ENCODE peak calls at places on chromosomes 4 and X, in seven cellular contexts. One of them, this sample, is unnamed.

GRCh38 chr4:176840166-176840565 is 47.4 kb upstream of the VEGFC start:
- DNase-seq in right lobe of liver: no peak
- DNase-seq in astrocyte: peak
- DNase-seq in epithelial cell of esophagus: no peak
- DNase-seq in type B pancreatic cell: no peak
- DNase-seq in bronchial epithelial cell: no peak
- DNase-seq in PC-3: peak
- DNase-seq in this sample: no peak

GRCh38 chrX:13387656-13388421 is 68.0 kb upstream of the ATXN3L start:
- DNase-seq in right lobe of liver: no peak
- DNase-seq in astrocyte: peak
- DNase-seq in epithelial cell of esophagus: peak
- DNase-seq in type B pancreatic cell: no peak
- DNase-seq in bronchial epithelial cell: peak
- DNase-seq in PC-3: peak
- DNase-seq in this sample: no peak

GRCh38 chr4:144518181-144518895 is 127.6 kb upstream of the HHIP start:
- DNase-seq in right lobe of liver: no peak
- DNase-seq in astrocyte: peak
- DNase-seq in epithelial cell of esophagus: no peak
- DNase-seq in type B pancreatic cell: no peak
- DNase-seq in bronchial epithelial cell: no peak
- DNase-seq in PC-3: no peak
- DNase-seq in this sample: no peak

GRCh38 chr4:182801626-182802025 is 115.6 kb downstream of the DCTD start:
- DNase-seq in right lobe of liver: no peak
- DNase-seq in astrocyte: no peak
- DNase-seq in epithelial cell of esophagus: no peak
- DNase-seq in type B pancreatic cell: no peak
- DNase-seq in bronchial epithelial cell: no peak
- DNase-seq in PC-3: no peak
- DNase-seq in this sample: no peak

GRCh38 chr4:89136525-89136924 is 25.2 kb downstream of the TIGD2 start:
- DNase-seq in right lobe of liver: no peak
- DNase-seq in astrocyte: peak
- DNase-seq in epithelial cell of esophagus: peak
- DNase-seq in type B pancreatic cell: no peak
- DNase-seq in bronchial epithelial cell: peak
- DNase-seq in PC-3: peak
- DNase-seq in this sample: no peak

GRCh38 chr4:16011173-16011572 is 48.2 kb upstream of the FGFBP2 start:
- DNase-seq in right lobe of liver: no peak
- DNase-seq in astrocyte: no peak
- DNase-seq in epithelial cell of esophagus: no peak
- DNase-seq in type B pancreatic cell: no peak
- DNase-seq in bronchial epithelial cell: no peak
- DNase-seq in PC-3: no peak
- DNase-seq in this sample: no peak

GRCh38 chr4:16686195-16686594 is 212.2 kb downstream of the LDB2 start:
- DNase-seq in right lobe of liver: no peak
- DNase-seq in astrocyte: peak
- DNase-seq in epithelial cell of esophagus: no peak
- DNase-seq in type B pancreatic cell: no peak
- DNase-seq in bronchial epithelial cell: peak
- DNase-seq in PC-3: peak
- DNase-seq in this sample: no peak

GRCh38 chrX:21986596-21986995 is 45.5 kb upstream of the PHEX start:
- DNase-seq in right lobe of liver: no peak
- DNase-seq in astrocyte: peak
- DNase-seq in epithelial cell of esophagus: peak
- DNase-seq in type B pancreatic cell: no peak
- DNase-seq in bronchial epithelial cell: no peak
- DNase-seq in PC-3: peak
- DNase-seq in this sample: no peak

GRCh38 chrX:150842198-150842553 is 56.3 kb downstream of the CD99L2 start:
- DNase-seq in right lobe of liver: no peak
- DNase-seq in astrocyte: no peak
- DNase-seq in epithelial cell of esophagus: no peak
- DNase-seq in type B pancreatic cell: no peak
- DNase-seq in bronchial epithelial cell: no peak
- DNase-seq in PC-3: no peak
- DNase-seq in this sample: no peak

GRCh38 chr4:23889814-23890269 is at the start of gene PPARGC1A:
- DNase-seq in right lobe of liver: peak
- DNase-seq in astrocyte: peak
- DNase-seq in epithelial cell of esophagus: peak
- DNase-seq in type B pancreatic cell: no peak
- DNase-seq in bronchial epithelial cell: no peak
- DNase-seq in PC-3: no peak
- DNase-seq in this sample: peak

GRCh38 chr4:7068883-7069282 is 1.0 kb upstream of the GRPEL1 start:
- DNase-seq in right lobe of liver: no peak
- DNase-seq in astrocyte: no peak
- DNase-seq in epithelial cell of esophagus: no peak
- DNase-seq in type B pancreatic cell: peak
- DNase-seq in bronchial epithelial cell: no peak
- DNase-seq in PC-3: peak
- DNase-seq in this sample: no peak

GRCh38 chr4:52126946-52127345 is 75.8 kb downstream of the SPATA18 start:
- DNase-seq in right lobe of liver: no peak
- DNase-seq in astrocyte: no peak
- DNase-seq in epithelial cell of esophagus: peak
- DNase-seq in type B pancreatic cell: no peak
- DNase-seq in bronchial epithelial cell: peak
- DNase-seq in PC-3: peak
- DNase-seq in this sample: no peak

GRCh38 chrX:31524182-31524581 is 452.3 kb upstream of the FTHL17 start:
- DNase-seq in right lobe of liver: no peak
- DNase-seq in astrocyte: peak
- DNase-seq in epithelial cell of esophagus: no peak
- DNase-seq in type B pancreatic cell: no peak
- DNase-seq in bronchial epithelial cell: no peak
- DNase-seq in PC-3: no peak
- DNase-seq in this sample: no peak

GRCh38 chr4:2251795-2252529 is 9.9 kb downstream of the MXD4 start:
- DNase-seq in right lobe of liver: peak
- DNase-seq in astrocyte: no peak
- DNase-seq in epithelial cell of esophagus: no peak
- DNase-seq in type B pancreatic cell: no peak
- DNase-seq in bronchial epithelial cell: no peak
- DNase-seq in PC-3: no peak
- DNase-seq in this sample: peak

GRCh38 chr4:173288296-173288695 is 45.9 kb downstream of the HMGB2 start:
- DNase-seq in right lobe of liver: no peak
- DNase-seq in astrocyte: peak
- DNase-seq in epithelial cell of esophagus: peak
- DNase-seq in type B pancreatic cell: no peak
- DNase-seq in bronchial epithelial cell: peak
- DNase-seq in PC-3: peak
- DNase-seq in this sample: peak

GRCh38 chr4:2934077-2934812 is 29.0 kb downstream of the NOP14 start:
- DNase-seq in right lobe of liver: peak
- DNase-seq in astrocyte: peak
- DNase-seq in epithelial cell of esophagus: peak
- DNase-seq in type B pancreatic cell: no peak
- DNase-seq in bronchial epithelial cell: no peak
- DNase-seq in PC-3: peak
- DNase-seq in this sample: peak

GRCh38 chr4:87973283-87974169 is 2.0 kb upstream of the SPP1 start:
- DNase-seq in right lobe of liver: peak
- DNase-seq in astrocyte: peak
- DNase-seq in epithelial cell of esophagus: peak
- DNase-seq in type B pancreatic cell: no peak
- DNase-seq in bronchial epithelial cell: peak
- DNase-seq in PC-3: peak
- DNase-seq in this sample: peak

GRCh38 chrX:129842510-129843208 is 1.0 kb downstream of the ZDHHC9 start:
- DNase-seq in right lobe of liver: peak
- DNase-seq in astrocyte: peak
- DNase-seq in epithelial cell of esophagus: peak
- DNase-seq in type B pancreatic cell: no peak
- DNase-seq in bronchial epithelial cell: peak
- DNase-seq in PC-3: peak
- DNase-seq in this sample: peak

GRCh38 chr4:139144911-139145551 is 32.0 kb downstream of the ELF2 start:
- DNase-seq in right lobe of liver: no peak
- DNase-seq in astrocyte: no peak
- DNase-seq in epithelial cell of esophagus: peak
- DNase-seq in type B pancreatic cell: no peak
- DNase-seq in bronchial epithelial cell: no peak
- DNase-seq in PC-3: no peak
- DNase-seq in this sample: peak

GRCh38 chrX:70452143-70452733 is 7.6 kb downstream of the DLG3 start:
- DNase-seq in right lobe of liver: no peak
- DNase-seq in astrocyte: no peak
- DNase-seq in epithelial cell of esophagus: peak
- DNase-seq in type B pancreatic cell: no peak
- DNase-seq in bronchial epithelial cell: no peak
- DNase-seq in PC-3: peak
- DNase-seq in this sample: peak

GRCh38 chr4:118680808-118681207 is 4.4 kb upstream of the METTL14 start:
- DNase-seq in right lobe of liver: no peak
- DNase-seq in astrocyte: no peak
- DNase-seq in epithelial cell of esophagus: no peak
- DNase-seq in type B pancreatic cell: no peak
- DNase-seq in bronchial epithelial cell: no peak
- DNase-seq in PC-3: no peak
- DNase-seq in this sample: no peak

GRCh38 chr4:118682928-118683327 is 2.3 kb upstream of the METTL14 start:
- DNase-seq in right lobe of liver: no peak
- DNase-seq in astrocyte: no peak
- DNase-seq in epithelial cell of esophagus: peak
- DNase-seq in type B pancreatic cell: no peak
- DNase-seq in bronchial epithelial cell: peak
- DNase-seq in PC-3: peak
- DNase-seq in this sample: no peak

GRCh38 chr4:118683513-118683912 is 1.7 kb upstream of the METTL14 start:
- DNase-seq in right lobe of liver: no peak
- DNase-seq in astrocyte: no peak
- DNase-seq in epithelial cell of esophagus: peak
- DNase-seq in type B pancreatic cell: no peak
- DNase-seq in bronchial epithelial cell: peak
- DNase-seq in PC-3: peak
- DNase-seq in this sample: no peak

GRCh38 chr4:118684873-118685811 is at the start of gene METTL14:
- DNase-seq in right lobe of liver: peak
- DNase-seq in astrocyte: peak
- DNase-seq in epithelial cell of esophagus: peak
- DNase-seq in type B pancreatic cell: peak
- DNase-seq in bronchial epithelial cell: peak
- DNase-seq in PC-3: peak
- DNase-seq in this sample: peak
- TF ChIP-seq CTCF in right lobe of liver: peak
- TF ChIP-seq CTCF in astrocyte: no peak
- TF ChIP-seq CTCF in epithelial cell of esophagus: no peak
- TF ChIP-seq CTCF in type B pancreatic cell: peak
- TF ChIP-seq CTCF in bronchial epithelial cell: no peak
- TF ChIP-seq CTCF in PC-3: no peak
- TF ChIP-seq CTCF in this sample: peak

GRCh38 chr4:152100378-152101201 is 339.8 kb upstream of the GATB start:
- DNase-seq in right lobe of liver: no peak
- DNase-seq in astrocyte: no peak
- DNase-seq in epithelial cell of esophagus: peak
- DNase-seq in type B pancreatic cell: no peak
- DNase-seq in bronchial epithelial cell: peak
- DNase-seq in PC-3: peak
- DNase-seq in this sample: no peak

GRCh38 chr4:152098365-152099060 is 337.7 kb upstream of the GATB start:
- DNase-seq in right lobe of liver: no peak
- DNase-seq in astrocyte: no peak
- DNase-seq in epithelial cell of esophagus: no peak
- DNase-seq in type B pancreatic cell: no peak
- DNase-seq in bronchial epithelial cell: no peak
- DNase-seq in PC-3: no peak
- DNase-seq in this sample: no peak

GRCh38 chr4:152099061-152099425 is 338.2 kb upstream of the GATB start:
- DNase-seq in right lobe of liver: no peak
- DNase-seq in astrocyte: no peak
- DNase-seq in epithelial cell of esophagus: no peak
- DNase-seq in type B pancreatic cell: no peak
- DNase-seq in bronchial epithelial cell: no peak
- DNase-seq in PC-3: no peak
- DNase-seq in this sample: no peak

GRCh38 chr4:152101546-152102183 is 340.9 kb upstream of the GATB start:
- DNase-seq in right lobe of liver: no peak
- DNase-seq in astrocyte: no peak
- DNase-seq in epithelial cell of esophagus: no peak
- DNase-seq in type B pancreatic cell: no peak
- DNase-seq in bronchial epithelial cell: no peak
- DNase-seq in PC-3: no peak
- DNase-seq in this sample: no peak

DNA sequence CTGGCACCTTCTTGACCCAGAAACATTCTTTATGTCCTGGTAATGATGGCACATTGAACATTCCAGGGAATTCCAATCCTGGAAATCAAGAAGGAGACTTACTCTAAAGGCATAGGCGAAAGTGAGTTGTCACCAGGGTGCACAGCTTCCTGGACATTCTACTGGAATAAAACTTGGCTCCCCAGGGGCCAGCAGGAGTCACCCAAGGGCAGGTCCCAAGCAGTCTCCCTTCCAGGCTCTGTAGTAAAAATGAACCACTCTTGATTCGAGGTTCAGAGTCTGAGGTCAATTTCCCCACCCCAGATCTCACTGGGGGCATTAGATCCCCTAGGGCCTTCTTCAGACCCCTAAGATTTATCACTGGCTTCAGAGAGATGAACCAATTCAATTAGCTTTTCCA is 338.7 kb upstream of the GATB start:
- DNase-seq in right lobe of liver: no peak
- DNase-seq in astrocyte: no peak
- DNase-seq in epithelial cell of esophagus: no peak
- DNase-seq in type B pancreatic cell: no peak
- DNase-seq in bronchial epithelial cell: no peak
- DNase-seq in PC-3: no peak
- DNase-seq in this sample: no peak
- TF ChIP-seq CTCF in right lobe of liver: no peak
- TF ChIP-seq CTCF in astrocyte: no peak
- TF ChIP-seq CTCF in epithelial cell of esophagus: no peak
- TF ChIP-seq CTCF in type B pancreatic cell: no peak
- TF ChIP-seq CTCF in bronchial epithelial cell: peak
- TF ChIP-seq CTCF in PC-3: peak
- TF ChIP-seq CTCF in this sample: no peak

GRCh38 chr4:115042496-115042895 is 70.9 kb downstream of the NDST4 start:
- DNase-seq in right lobe of liver: no peak
- DNase-seq in astrocyte: no peak
- DNase-seq in epithelial cell of esophagus: peak
- DNase-seq in type B pancreatic cell: no peak
- DNase-seq in bronchial epithelial cell: peak
- DNase-seq in PC-3: peak
- DNase-seq in this sample: no peak
- TF ChIP-seq CTCF in right lobe of liver: peak
- TF ChIP-seq CTCF in astrocyte: peak
- TF ChIP-seq CTCF in epithelial cell of esophagus: peak
- TF ChIP-seq CTCF in type B pancreatic cell: peak
- TF ChIP-seq CTCF in bronchial epithelial cell: no peak
- TF ChIP-seq CTCF in PC-3: peak
- TF ChIP-seq CTCF in this sample: no peak

DNA sequence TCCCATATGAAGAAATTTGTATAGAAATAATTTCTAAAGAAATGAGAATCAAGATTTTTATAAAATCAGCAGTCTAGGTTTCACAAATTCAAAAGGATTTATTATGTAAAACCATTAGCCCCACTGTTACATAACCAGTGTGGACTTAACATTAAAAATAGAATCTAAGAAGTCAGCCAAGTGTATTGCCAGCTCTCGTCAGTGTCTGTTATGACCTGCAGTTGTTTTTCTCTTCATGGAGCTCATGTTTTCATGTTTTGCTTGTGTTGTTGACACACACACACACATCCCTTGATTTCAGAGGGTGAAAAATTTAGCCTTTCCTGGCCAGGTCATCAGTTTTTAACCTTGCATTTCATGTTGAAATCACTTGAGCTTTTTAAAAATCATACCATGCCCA is 39.5 kb downstream of the USP38 start:
- DNase-seq in right lobe of liver: no peak
- DNase-seq in astrocyte: no peak
- DNase-seq in epithelial cell of esophagus: no peak
- DNase-seq in type B pancreatic cell: no peak
- DNase-seq in bronchial epithelial cell: no peak
- DNase-seq in PC-3: no peak
- DNase-seq in this sample: no peak
- TF ChIP-seq CTCF in right lobe of liver: no peak
- TF ChIP-seq CTCF in astrocyte: no peak
- TF ChIP-seq CTCF in epithelial cell of esophagus: no peak
- TF ChIP-seq CTCF in type B pancreatic cell: no peak
- TF ChIP-seq CTCF in bronchial epithelial cell: no peak
- TF ChIP-seq CTCF in PC-3: no peak
- TF ChIP-seq CTCF in this sample: no peak